ENCODE peak calls at places on chromosomes 13 and 19, in five cellular contexts. P is neural progenitor cell, H is hepatocyte, X is PC-9, Q is GM23338. M is an unnamed sample. For H4K20me1, the result is how much of the 10 kb centered on the place peaks cover.

GRCh38 chr13:50130686-50131051 is 115.4 kb downstream of the KCNRG start:
- DNase-seq in P (peak), H (peak), X (no peak), Q (peak), M (no peak)

GRCh38 chr13:29730253-29730652 is 120.2 kb downstream of the UBL3 start:
- DNase-seq in P (no peak), H (no peak), X (no peak), Q (peak), M (no peak)

GRCh38 chr19:16435999-16436650 is 35.6 kb downstream of the EPS15L1 start:
- DNase-seq in P (no peak), H (no peak), X (no peak), Q (no peak), M (no peak)

GRCh38 chr19:861756-862528 is 2.5 kb downstream of the CFD start:
- DNase-seq in P (peak), H (peak), X (no peak), Q (peak), M (no peak)

GRCh38 chr13:24287748-24288287 is 21.6 kb upstream of the C1QTNF9 start:
- DNase-seq in P (no peak), H (no peak), X (no peak), Q (no peak), M (no peak)

GRCh38 chr19:10760268-10760944 is 42.5 kb downstream of the DNM2 start:
- DNase-seq in P (no peak), H (peak), X (peak), Q (no peak), M (no peak)

GRCh38 chr19:6057651-6058365 is 52.5 kb downstream of the RFX2 start:
- DNase-seq in P (no peak), H (no peak), X (no peak), Q (no peak), M (no peak)

GRCh38 chr19:54035215-54036178 is 28.2 kb downstream of the VSTM1 start:
- DNase-seq in P (peak), H (no peak), X (peak), Q (peak), M (no peak)

GRCh38 chr19:27796073-27796472 is 1416.9 kb downstream of the UQCRFS1 start:
- DNase-seq in P (no peak), H (no peak), X (no peak), Q (no peak), M (no peak)

GRCh38 chr13:73228546-73228945 is 169.7 kb downstream of the KLF5 start:
- DNase-seq in P (no peak), H (peak), X (no peak), Q (no peak), M (no peak)

GRCh38 chr19:48415395-48415794 is 21.9 kb downstream of the GRIN2D start:
- DNase-seq in P (peak), H (peak), X (peak), Q (peak), M (no peak)

GRCh38 chr13:27140060-27140459 is 31.6 kb downstream of the USP12 start:
- DNase-seq in P (no peak), H (no peak), X (no peak), Q (no peak), M (no peak)

GRCh38 chr13:38967446-38967845 is 23.2 kb downstream of the STOML3 start:
- DNase-seq in P (no peak), H (no peak), X (no peak), Q (no peak), M (no peak)

GRCh38 chr13:30371649-30372265 is 50.5 kb upstream of the UBE2L5 start:
- DNase-seq in P (no peak), H (peak), X (peak), Q (no peak), M (no peak)

DNA sequence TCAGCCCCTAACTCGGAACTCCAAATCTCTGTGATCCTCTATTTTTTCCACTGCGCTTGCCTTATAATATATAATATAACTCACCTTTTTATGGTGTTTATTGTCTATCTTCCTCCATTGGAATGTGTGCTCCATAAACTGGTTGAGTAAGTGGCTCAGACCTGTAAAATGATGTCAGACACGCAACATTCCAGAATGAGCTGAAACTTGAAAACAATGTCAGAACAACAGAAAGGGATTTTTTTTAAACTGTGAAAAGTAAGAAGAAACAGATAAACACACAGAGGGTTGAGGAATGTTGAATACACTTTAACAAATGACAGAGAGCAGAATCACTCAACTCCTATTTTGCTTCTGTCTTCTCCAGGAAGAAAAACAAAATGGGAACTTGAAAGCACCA is 19.1 kb upstream of the FAM216B start:
- DNase-seq in P (no peak), H (peak), X (no peak), Q (no peak), M (peak)
- H3K27ac ChIP-seq in P (no peak), H (peak), X (no peak), Q (no peak), M (peak)

GRCh38 chr13:40537146-40537895 is 129.1 kb downstream of the FOXO1 start:
- DNase-seq in P (peak), H (no peak), X (no peak), Q (no peak), M (no peak)

GRCh38 chr13:40540707-40541044 is 125.8 kb downstream of the FOXO1 start:
- DNase-seq in P (no peak), H (no peak), X (no peak), Q (no peak), M (no peak)

GRCh38 chr13:40536443-40537113 is 129.9 kb downstream of the FOXO1 start:
- DNase-seq in P (no peak), H (peak), X (peak), Q (no peak), M (peak)

GRCh38 chr13:40535345-40535836 is 131.1 kb downstream of the FOXO1 start:
- DNase-seq in P (no peak), H (no peak), X (no peak), Q (no peak), M (no peak)

DNA sequence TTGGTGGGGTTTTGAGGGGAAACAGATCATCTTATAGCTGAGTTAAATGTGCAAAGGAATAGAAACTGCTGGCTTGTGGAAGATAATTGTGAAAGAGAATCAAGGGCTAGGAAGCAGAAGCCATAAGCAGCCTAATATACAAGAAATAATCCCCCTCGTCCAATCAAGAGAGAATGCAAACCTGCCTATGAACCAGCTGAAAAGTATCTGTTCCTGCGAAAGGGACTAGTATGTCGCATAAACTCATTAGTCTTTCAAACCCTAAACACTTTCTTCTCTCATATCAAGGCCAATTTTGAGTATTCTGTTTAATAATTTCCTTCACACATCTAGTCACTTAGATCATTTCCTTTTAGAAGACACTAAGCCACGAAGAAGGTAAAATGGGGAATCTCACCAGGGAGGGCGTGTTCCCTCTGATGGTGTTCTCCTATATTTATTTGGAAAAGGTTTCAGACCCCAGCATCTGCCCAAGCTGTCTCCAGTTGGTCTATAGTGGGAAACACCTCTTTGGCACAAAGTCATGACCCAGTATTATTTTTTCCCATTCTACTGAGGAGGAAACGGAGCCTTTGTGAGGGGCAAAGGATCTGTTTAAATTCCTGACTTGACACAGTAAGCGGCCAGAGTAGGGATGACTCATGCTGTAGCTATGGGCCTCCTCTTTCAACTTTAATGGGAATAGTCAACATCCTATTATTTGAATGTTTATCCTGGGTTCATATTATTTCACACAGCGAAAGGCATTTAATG is 126.3 kb downstream of the FOXO1 start:
- DNase-seq in P (peak), H (peak), X (peak), Q (peak), M (peak)
- H4K20me1 ChIP-seq in P (under half), H (under half), X (under half), Q (under half), M (under half)

GRCh38 chr13:110524484-110525254 is 36.9 kb downstream of the RAB20 start:
- DNase-seq in P (no peak), H (no peak), X (peak), Q (no peak), M (no peak)
- H3K27ac ChIP-seq in P (no peak), H (no peak), X (peak), Q (no peak), M (no peak)

DNA sequence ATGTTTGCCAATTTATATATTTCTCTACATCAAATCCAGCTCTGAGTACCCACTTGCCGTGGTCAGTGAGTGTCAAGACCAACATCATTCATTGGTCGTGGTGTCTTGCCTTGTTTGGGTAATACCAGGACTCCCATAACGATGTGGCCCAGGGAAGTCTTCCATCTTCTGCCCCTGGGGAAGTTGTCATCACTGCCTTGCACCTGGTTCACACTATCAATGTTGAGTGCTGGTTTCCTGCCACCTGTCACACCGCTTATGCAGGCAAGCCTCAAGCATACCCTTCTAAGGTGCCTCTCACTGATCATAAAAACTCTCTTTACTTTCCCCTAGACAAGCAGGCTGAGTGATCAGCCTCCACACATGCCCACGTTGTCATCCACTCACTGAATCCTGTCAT is 382.4 kb downstream of the KCTD12 start:
- DNase-seq in P (no peak), H (no peak), X (no peak), Q (no peak), M (no peak)
- H4K20me1 ChIP-seq in P (under half), H (under half), X (under half), Q (under half), M (under half)

M was measured in keratinocyte.